ENCODE peak calls at places on chromosomes 13 and 19, in seven cellular contexts. Y, G, Z, U, F, E and W are unnamed samples.

GRCh38 chr13:95375706-95376105 is 74.5 kb upstream of the ABCC4 start:
- DNase-seq in G (no peak), U (no peak), E (no peak), F (no peak), Y (no peak), Z (no peak), W (no peak)

GRCh38 chr19:46000497-46001246 is 5.4 kb downstream of the CCDC61 start:
- DNase-seq in Y (peak; percentile 44), F (peak; percentile 83), G (no peak), E (peak; percentile 35), U (no peak), Z (peak; percentile 77), W (peak; percentile 68)

GRCh38 chr19:54081032-54081431 is at the start of gene TARM1:
- DNase-seq in Z (no peak), E (no peak), G (no peak), U (no peak), F (no peak), Y (no peak), W (no peak)

GRCh38 chr13:41085961-41086360 is 24.7 kb downstream of the WBP4 start:
- DNase-seq in G (no peak), U (no peak), Z (no peak), Y (no peak), F (no peak), E (no peak), W (no peak)

GRCh38 chr13:99307648-99308339 is 595 bp upstream of the GPR183 start:
- DNase-seq in G (peak; percentile 83), Y (peak; percentile 63), F (no peak), Z (no peak), E (peak; percentile 75), U (peak; percentile 10), W (no peak)

GRCh38 chr13:46795321-46795720 is 1.6 kb downstream of the ESD start:
- DNase-seq in Y (no peak), Z (no peak), E (no peak), U (no peak), G (no peak), F (no peak), W (no peak)

GRCh38 chr13:32309312-32309711 is 5.9 kb downstream of the ZAR1L start:
- DNase-seq in F (no peak), E (peak; percentile 17), G (no peak), Y (no peak), U (no peak), Z (no peak), W (no peak)

GRCh38 chr19:40216013-40216776 is 2.0 kb downstream of the TTC9B start:
- DNase-seq in Y (no peak), G (no peak), U (no peak), Z (no peak), E (no peak), F (no peak), W (no peak)

GRCh38 chr19:51807111-51807701 is 12.2 kb downstream of the FPR3 start:
- DNase-seq in F (no peak), U (no peak), G (peak; percentile 38), Y (no peak), Z (no peak), E (peak; percentile 91), W (no peak)

GRCh38 chr19:51036519-51036918 is 1.7 kb upstream of the KLK12 start:
- DNase-seq in Z (no peak), G (no peak), U (no peak), F (no peak), E (no peak), Y (no peak), W (no peak)

GRCh38 chr13:43985437-43986051 is 105.8 kb downstream of the LACC1 start:
- DNase-seq in U (no peak), Y (no peak), F (no peak), E (no peak), Z (no peak), G (no peak), W (no peak)

GRCh38 chr13:35927554-35927953 is 203.6 kb downstream of the DCLK1 start:
- DNase-seq in F (no peak), Y (no peak), Z (peak; percentile 20), G (peak; percentile 82), U (peak; percentile 50), E (peak; percentile 66), W (no peak)

GRCh38 chr19:35717665-35718344 is at the start of gene KMT2B:
- DNase-seq in E (no peak), Z (no peak), U (peak; percentile 98), G (no peak), Y (no peak), F (peak; percentile 98), W (no peak)

GRCh38 chr13:20160346-20161274 is at the start of gene GJA3:
- DNase-seq in E (peak; percentile 11), F (no peak), U (peak; percentile 29), Y (no peak), G (peak; percentile 34), Z (no peak), W (peak; percentile 20)

GRCh38 chr19:49881672-49882394 is 4.3 kb downstream of the TBC1D17 start:
- DNase-seq in U (peak; percentile 72), Z (peak; percentile 22), Y (no peak), G (peak; percentile 41), E (no peak), F (peak; percentile 74), W (no peak)

GRCh38 chr19:44653977-44654784 is 10.5 kb downstream of the PVR start:
- DNase-seq in Z (peak; percentile 87), F (peak; percentile 92), G (peak; percentile 60), U (peak; percentile 88), E (peak; percentile 63), Y (peak; percentile 39), W (peak; percentile 56)

GRCh38 chr19:49896863-49897621 is at the start of gene IL4I1:
- DNase-seq in G (peak; percentile 18), E (no peak), U (no peak), Y (peak; percentile 35), F (no peak), Z (no peak), W (peak; percentile 75)

GRCh38 chr13:37618554-37618953 is 20.0 kb upstream of the POSTN start:
- DNase-seq in G (peak; percentile 86), Z (no peak), U (no peak), E (peak; percentile 89), F (no peak), Y (no peak), W (no peak)

GRCh38 chr13:68927387-68928026 is 1180.1 kb upstream of the ATXN8OS start:
- DNase-seq in U (peak; percentile 35), F (no peak), Z (no peak), G (no peak), E (peak; percentile 11), Y (no peak), W (no peak)

GRCh38 chr13:77114271-77114670 is 87.3 kb upstream of the FBXL3 start:
- DNase-seq in U (no peak), E (peak; percentile 47), Y (no peak), Z (no peak), F (no peak), G (peak; percentile 23), W (no peak)

GRCh38 chr19:17209126-17210036 is 5.8 kb upstream of the USE1 start:
- DNase-seq in U (peak; percentile 79), E (peak; percentile 37), G (peak; percentile 45), Z (peak; percentile 39), F (peak; percentile 71), Y (no peak), W (peak; percentile 18)

GRCh38 chr19:52635786-52636570 is 2.2 kb downstream of the ZNF83 start:
- DNase-seq in E (no peak), F (no peak), U (no peak), Z (no peak), Y (no peak), G (no peak), W (no peak)

GRCh38 chr19:18399008-18399407 is 1.6 kb upstream of the LRRC25 start:
- DNase-seq in Y (no peak), U (peak; percentile 38), E (peak; percentile 63), Z (peak; percentile 62), G (peak; percentile 69), F (no peak), W (no peak)

GRCh38 chr13:59447031-59447430 is 716.7 kb downstream of the DIAPH3 start:
- DNase-seq in Y (no peak), Z (no peak), G (no peak), U (no peak), F (no peak), E (no peak), W (no peak)

GRCh38 chr13:40992678-40993077 is 26.4 kb downstream of the ELF1 start:
- DNase-seq in Y (no peak), U (no peak), Z (no peak), G (peak; percentile 22), E (peak; percentile 33), F (no peak), W (no peak)

GRCh38 chr13:29858667-29859066 is 8.2 kb upstream of the UBL3 start:
- DNase-seq in F (no peak), Y (no peak), E (no peak), G (peak; percentile 44), U (no peak), Z (no peak), W (no peak)